ENCODE peak calls at places on chromosomes 3 and 15, in six cellular contexts. One of them, this sample, is unnamed.

GRCh38 chr15:62135532-62136134 is 29.5 kb downstream of the C2CD4B start:
- DNase-seq in HL-60: no peak
- DNase-seq in SK-N-SH: no peak
- DNase-seq in H1: no peak
- DNase-seq in HepG2: no peak
- DNase-seq in K562: no peak
- DNase-seq in this sample: no peak

GRCh38 chr3:29240248-29240647 is 40.6 kb upstream of the RBMS3 start:
- DNase-seq in K562: no peak
- DNase-seq in H1: peak
- DNase-seq in SK-N-SH: no peak
- DNase-seq in HepG2: no peak
- DNase-seq in HL-60: no peak
- DNase-seq in this sample: no peak

GRCh38 chr3:14274999-14275961 is 96.7 kb downstream of the LSM3 start:
- DNase-seq in HepG2: peak
- DNase-seq in HL-60: peak
- DNase-seq in SK-N-SH: peak
- DNase-seq in K562: peak
- DNase-seq in H1: no peak
- DNase-seq in this sample: no peak

GRCh38 chr3:50150863-50151686 is 4.0 kb upstream of the SEMA3F start:
- DNase-seq in SK-N-SH: peak
- DNase-seq in K562: no peak
- DNase-seq in H1: no peak
- DNase-seq in HL-60: no peak
- DNase-seq in HepG2: no peak
- DNase-seq in this sample: no peak

GRCh38 chr15:56798639-56799038 is 65.3 kb upstream of the ZNF280D start:
- DNase-seq in SK-N-SH: no peak
- DNase-seq in HL-60: no peak
- DNase-seq in K562: no peak
- DNase-seq in H1: no peak
- DNase-seq in HepG2: no peak
- DNase-seq in this sample: peak

GRCh38 chr3:139121513-139122220 is 77.0 kb upstream of the PRR23C start:
- DNase-seq in K562: no peak
- DNase-seq in HL-60: peak
- DNase-seq in SK-N-SH: no peak
- DNase-seq in H1: no peak
- DNase-seq in HepG2: peak
- DNase-seq in this sample: no peak

GRCh38 chr3:128950223-128950938 is 43.5 kb downstream of the CFAP92 start:
- DNase-seq in HL-60: peak
- DNase-seq in HepG2: peak
- DNase-seq in K562: no peak
- DNase-seq in SK-N-SH: peak
- DNase-seq in H1: no peak
- DNase-seq in this sample: no peak

GRCh38 chr3:149163066-149163465 is 33.6 kb downstream of the HPS3 start:
- DNase-seq in HL-60: peak
- DNase-seq in HepG2: no peak
- DNase-seq in SK-N-SH: no peak
- DNase-seq in K562: no peak
- DNase-seq in H1: no peak
- DNase-seq in this sample: no peak

GRCh38 chr3:123275691-123276090 is 73.9 kb downstream of the SEC22A start:
- DNase-seq in K562: no peak
- DNase-seq in SK-N-SH: no peak
- DNase-seq in H1: no peak
- DNase-seq in HL-60: no peak
- DNase-seq in HepG2: no peak
- DNase-seq in this sample: no peak

GRCh38 chr3:188179006-188179966 is 25.3 kb downstream of the LPP start:
- DNase-seq in SK-N-SH: no peak
- DNase-seq in K562: no peak
- DNase-seq in H1: no peak
- DNase-seq in HL-60: no peak
- DNase-seq in HepG2: no peak
- DNase-seq in this sample: no peak

GRCh38 chr15:60390931-60391501 is 6.8 kb downstream of the ANXA2 start:
- DNase-seq in K562: no peak
- DNase-seq in HepG2: peak
- DNase-seq in HL-60: no peak
- DNase-seq in SK-N-SH: no peak
- DNase-seq in H1: no peak
- DNase-seq in this sample: no peak

GRCh38 chr3:106813742-106814141 is 563.5 kb upstream of the CCDC54 start:
- DNase-seq in H1: no peak
- DNase-seq in HepG2: no peak
- DNase-seq in HL-60: no peak
- DNase-seq in K562: no peak
- DNase-seq in SK-N-SH: no peak
- DNase-seq in this sample: no peak

GRCh38 chr3:179733797-179734196 is 81.0 kb downstream of the USP13 start:
- DNase-seq in SK-N-SH: no peak
- DNase-seq in H1: no peak
- DNase-seq in HL-60: no peak
- DNase-seq in K562: no peak
- DNase-seq in HepG2: no peak
- DNase-seq in this sample: no peak

GRCh38 chr3:179732661-179733348 is 80.0 kb downstream of the USP13 start:
- DNase-seq in SK-N-SH: no peak
- DNase-seq in H1: no peak
- DNase-seq in HepG2: peak
- DNase-seq in HL-60: no peak
- DNase-seq in K562: no peak
- DNase-seq in this sample: no peak

GRCh38 chr3:179729981-179730380 is 77.1 kb downstream of the USP13 start:
- DNase-seq in SK-N-SH: no peak
- DNase-seq in K562: no peak
- DNase-seq in H1: no peak
- DNase-seq in HepG2: no peak
- DNase-seq in HL-60: no peak
- DNase-seq in this sample: no peak

GRCh38 chr3:179730508-179730907 is 77.7 kb downstream of the USP13 start:
- DNase-seq in SK-N-SH: no peak
- DNase-seq in HepG2: no peak
- DNase-seq in HL-60: no peak
- DNase-seq in H1: no peak
- DNase-seq in K562: no peak
- DNase-seq in this sample: no peak

DNA sequence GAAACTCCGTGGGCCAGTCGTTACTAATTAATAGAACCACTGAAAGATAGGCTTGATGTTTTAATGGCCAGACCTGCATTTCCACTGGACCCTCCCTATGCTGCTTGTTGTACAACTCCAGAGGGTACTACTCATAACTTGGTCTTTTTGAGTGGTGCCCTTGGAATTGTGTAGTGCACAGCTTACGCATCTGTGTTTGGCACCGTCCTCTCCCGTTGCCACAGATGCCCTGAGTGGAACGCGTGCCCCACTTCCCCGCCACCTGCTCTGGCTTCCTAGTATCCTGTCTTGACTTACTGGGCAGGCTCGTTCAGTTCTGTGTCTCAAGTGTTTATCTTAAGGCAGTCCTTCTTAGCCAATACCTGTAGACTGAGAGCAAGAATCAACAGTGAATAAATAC is 78.7 kb downstream of the USP13 start:
- DNase-seq in HL-60: no peak
- DNase-seq in K562: no peak
- DNase-seq in H1: no peak
- DNase-seq in HepG2: no peak
- DNase-seq in SK-N-SH: no peak
- DNase-seq in this sample: no peak
- TF ChIP-seq GABPA in HL-60: no peak
- TF ChIP-seq GABPA in K562: no peak
- TF ChIP-seq GABPA in H1: no peak
- TF ChIP-seq GABPA in HepG2: no peak
- TF ChIP-seq GABPA in SK-N-SH: no peak
- TF ChIP-seq GABPA in this sample: no peak

DNA sequence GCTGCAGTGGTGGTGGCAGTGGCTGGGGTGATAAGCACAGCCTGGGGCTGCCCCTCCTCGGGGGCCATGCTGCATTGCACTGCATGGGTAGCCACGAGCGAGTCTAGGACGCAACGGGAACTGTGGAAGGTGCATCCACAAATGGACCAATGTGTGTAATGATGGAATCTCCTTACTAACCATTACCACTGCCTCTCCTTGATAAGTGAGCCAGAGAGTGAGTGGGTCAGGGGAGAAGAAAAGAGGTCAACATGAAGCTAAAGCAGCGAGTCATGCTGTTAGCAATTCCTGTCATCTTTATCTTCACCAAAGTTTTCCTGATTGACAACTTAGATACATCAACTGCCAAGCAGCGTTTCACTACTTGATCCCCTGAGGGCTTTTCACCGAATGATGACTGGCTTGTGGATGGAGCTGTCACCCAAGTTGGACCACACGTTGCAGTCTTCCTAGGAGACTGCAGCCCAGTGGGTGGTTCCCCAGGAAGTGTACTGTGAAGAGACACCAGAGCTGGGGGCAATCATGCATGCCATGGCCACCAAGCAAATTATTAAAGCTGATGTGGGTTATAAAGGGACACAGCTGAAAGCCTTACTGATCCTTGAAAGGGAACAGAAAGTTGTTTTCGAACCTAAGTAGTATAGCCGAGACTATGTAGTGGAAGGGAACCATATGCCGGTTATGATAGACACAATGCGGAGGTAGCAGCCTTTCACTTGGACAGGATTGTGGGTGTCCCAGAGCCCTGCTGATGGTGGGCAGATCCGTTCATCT is 20.6 kb downstream of the SAMD7 start:
- DNase-seq in HL-60: no peak
- DNase-seq in SK-N-SH: no peak
- DNase-seq in HepG2: no peak
- DNase-seq in H1: no peak
- DNase-seq in K562: no peak
- DNase-seq in this sample: peak
- TF ChIP-seq GABPA in HL-60: no peak
- TF ChIP-seq GABPA in SK-N-SH: no peak
- TF ChIP-seq GABPA in HepG2: no peak
- TF ChIP-seq GABPA in H1: no peak
- TF ChIP-seq GABPA in K562: no peak
- TF ChIP-seq GABPA in this sample: no peak

DNA sequence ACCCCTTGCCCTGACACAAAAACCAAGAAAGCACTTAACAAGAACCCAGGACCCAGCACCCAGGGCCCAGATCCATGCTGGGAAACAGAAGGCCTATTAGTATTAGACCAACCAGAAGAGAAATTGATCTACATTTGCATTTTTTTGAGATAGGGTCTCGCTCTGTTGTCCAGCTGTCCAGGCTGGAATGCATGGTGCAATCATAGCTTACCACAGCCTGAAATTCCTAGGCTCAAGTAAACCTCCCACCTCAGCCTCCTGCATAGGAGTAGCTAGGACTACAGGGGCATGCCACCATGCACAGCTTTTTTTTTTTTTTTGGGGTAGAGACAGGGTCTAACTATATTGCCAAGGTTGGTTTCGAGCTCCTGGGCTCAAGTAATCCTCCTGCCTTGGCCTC is 26.4 kb downstream of the CCDC12 start:
- DNase-seq in HL-60: no peak
- DNase-seq in K562: no peak
- DNase-seq in HepG2: no peak
- DNase-seq in H1: no peak
- DNase-seq in SK-N-SH: no peak
- DNase-seq in this sample: no peak
- TF ChIP-seq GABPA in HL-60: no peak
- TF ChIP-seq GABPA in K562: no peak
- TF ChIP-seq GABPA in HepG2: no peak
- TF ChIP-seq GABPA in H1: no peak
- TF ChIP-seq GABPA in SK-N-SH: no peak
- TF ChIP-seq GABPA in this sample: no peak

GRCh38 chr3:1092771-1093170 is at the start of gene CNTN6:
- DNase-seq in SK-N-SH: peak
- DNase-seq in H1: no peak
- DNase-seq in HepG2: no peak
- DNase-seq in K562: no peak
- DNase-seq in HL-60: no peak
- DNase-seq in this sample: no peak
- TF ChIP-seq GABPA in SK-N-SH: no peak
- TF ChIP-seq GABPA in H1: no peak
- TF ChIP-seq GABPA in HepG2: no peak
- TF ChIP-seq GABPA in K562: no peak
- TF ChIP-seq GABPA in HL-60: no peak
- TF ChIP-seq GABPA in this sample: no peak

DNA sequence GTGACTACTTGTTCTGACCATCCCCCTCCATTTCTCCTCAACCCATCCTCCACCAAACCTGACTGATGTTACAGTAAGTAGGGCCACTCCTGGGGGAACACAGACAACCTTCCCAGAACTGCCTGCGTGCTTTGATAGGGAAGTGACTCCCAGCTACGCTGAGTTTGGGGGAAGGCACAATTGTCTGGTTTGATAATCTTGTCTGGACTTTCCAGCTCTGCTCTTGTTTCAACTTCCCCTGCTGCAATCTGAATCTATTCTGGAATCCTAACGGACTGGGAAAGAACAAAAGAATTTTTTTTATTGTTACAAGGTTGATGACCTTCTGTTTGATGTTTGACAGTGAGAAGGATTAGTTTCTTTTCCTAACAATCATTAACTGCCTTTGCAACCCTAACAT is 895.6 kb downstream of the ROBO1 start:
- DNase-seq in K562: no peak
- DNase-seq in SK-N-SH: no peak
- DNase-seq in H1: no peak
- DNase-seq in HL-60: no peak
- DNase-seq in HepG2: peak
- DNase-seq in this sample: no peak
- TF ChIP-seq GABPA in K562: no peak
- TF ChIP-seq GABPA in SK-N-SH: no peak
- TF ChIP-seq GABPA in H1: no peak
- TF ChIP-seq GABPA in HL-60: no peak
- TF ChIP-seq GABPA in HepG2: no peak
- TF ChIP-seq GABPA in this sample: no peak

DNA sequence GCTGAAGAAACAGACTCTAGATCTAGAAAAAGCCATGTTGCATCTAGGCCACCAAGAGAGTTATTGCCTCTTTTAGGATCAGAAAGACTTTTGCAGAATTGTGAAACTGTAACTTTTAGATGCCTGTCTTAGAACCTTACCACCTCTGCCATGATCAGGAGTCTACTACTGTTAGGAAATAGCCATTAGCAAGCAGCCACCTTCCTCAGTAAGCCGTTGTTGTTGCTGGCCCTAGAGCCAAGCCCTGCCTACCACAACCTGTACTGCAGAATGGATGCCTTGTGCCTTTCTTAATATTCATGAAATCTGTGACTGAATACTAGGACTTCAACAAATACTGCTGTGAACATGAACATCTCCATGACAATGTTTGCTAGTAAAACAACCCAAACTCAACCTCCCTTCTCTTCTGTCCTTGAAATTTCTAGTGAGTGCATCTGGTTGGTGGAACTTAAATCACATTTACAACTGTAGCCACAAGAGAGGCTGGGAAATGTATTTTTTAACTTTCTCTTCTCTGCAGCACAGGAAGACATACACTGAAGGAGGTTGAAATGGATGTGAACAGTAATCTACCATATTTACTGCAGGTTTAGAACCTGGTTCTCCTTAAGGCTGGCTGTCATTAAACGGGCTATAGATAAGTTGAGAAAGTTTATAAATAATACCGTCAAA is 20.7 kb downstream of the RASA2 start:
- DNase-seq in K562: no peak
- DNase-seq in HL-60: peak
- DNase-seq in H1: no peak
- DNase-seq in HepG2: no peak
- DNase-seq in SK-N-SH: no peak
- DNase-seq in this sample: no peak
- TF ChIP-seq GABPA in K562: no peak
- TF ChIP-seq GABPA in HL-60: no peak
- TF ChIP-seq GABPA in H1: no peak
- TF ChIP-seq GABPA in HepG2: no peak
- TF ChIP-seq GABPA in SK-N-SH: no peak
- TF ChIP-seq GABPA in this sample: no peak

This sample was measured in GM12878.